ENCODE peak calls at places on chromosomes 3 and 15, in ten cellular contexts. One of them, this sample, is unnamed.

GRCh38 chr15:60894347-60894746 is 334.8 kb downstream of the RORA start:
- DNase-seq in Peyer's patch: no peak
- DNase-seq in Kasumi-1: no peak
- DNase-seq in GM10248: no peak
- DNase-seq in endothelial cell of umbilical vein: no peak
- DNase-seq in stimulated activated CD8-positive, alpha-beta memory T cell treated with anti-CD3 and anti-CD28 coated beads, Interleukin-7, amount 100 ng/mL, for 1 hour: no peak
- DNase-seq in B cell: no peak
- DNase-seq in left cardiac atrium: no peak
- DNase-seq in prostate gland: no peak
- DNase-seq in fibroblast of lung: no peak
- DNase-seq in this sample: no peak

GRCh38 chr15:74300057-74300620 is 64.0 kb downstream of the CCDC33 start:
- DNase-seq in Peyer's patch: no peak
- DNase-seq in Kasumi-1: no peak
- DNase-seq in GM10248: no peak
- DNase-seq in endothelial cell of umbilical vein: no peak
- DNase-seq in stimulated activated CD8-positive, alpha-beta memory T cell treated with anti-CD3 and anti-CD28 coated beads, Interleukin-7, amount 100 ng/mL, for 1 hour: no peak
- DNase-seq in B cell: no peak
- DNase-seq in left cardiac atrium: no peak
- DNase-seq in prostate gland: no peak
- DNase-seq in fibroblast of lung: no peak
- DNase-seq in this sample: no peak

GRCh38 chr3:43379343-43379742 is 93.0 kb downstream of the SNRK start:
- DNase-seq in Peyer's patch: no peak
- DNase-seq in Kasumi-1: no peak
- DNase-seq in GM10248: no peak
- DNase-seq in endothelial cell of umbilical vein: no peak
- DNase-seq in stimulated activated CD8-positive, alpha-beta memory T cell treated with anti-CD3 and anti-CD28 coated beads, Interleukin-7, amount 100 ng/mL, for 1 hour: no peak
- DNase-seq in B cell: no peak
- DNase-seq in left cardiac atrium: no peak
- DNase-seq in prostate gland: no peak
- DNase-seq in fibroblast of lung: peak; percentile 82
- DNase-seq in this sample: no peak

GRCh38 chr3:12946661-12947316 is 105.4 kb upstream of the RPL32 start:
- DNase-seq in Peyer's patch: no peak
- DNase-seq in Kasumi-1: no peak
- DNase-seq in GM10248: no peak
- DNase-seq in endothelial cell of umbilical vein: no peak
- DNase-seq in stimulated activated CD8-positive, alpha-beta memory T cell treated with anti-CD3 and anti-CD28 coated beads, Interleukin-7, amount 100 ng/mL, for 1 hour: no peak
- DNase-seq in B cell: no peak
- DNase-seq in left cardiac atrium: no peak
- DNase-seq in prostate gland: no peak
- DNase-seq in fibroblast of lung: no peak
- DNase-seq in this sample: no peak

GRCh38 chr3:189394599-189395121 is 222.9 kb downstream of the TPRG1 start:
- DNase-seq in Peyer's patch: no peak
- DNase-seq in Kasumi-1: no peak
- DNase-seq in GM10248: peak; percentile 30
- DNase-seq in endothelial cell of umbilical vein: no peak
- DNase-seq in stimulated activated CD8-positive, alpha-beta memory T cell treated with anti-CD3 and anti-CD28 coated beads, Interleukin-7, amount 100 ng/mL, for 1 hour: no peak
- DNase-seq in B cell: no peak
- DNase-seq in left cardiac atrium: no peak
- DNase-seq in prostate gland: no peak
- DNase-seq in fibroblast of lung: no peak
- DNase-seq in this sample: no peak

GRCh38 chr3:160016972-160017371 is 28.3 kb downstream of the IL12A start:
- DNase-seq in Peyer's patch: no peak
- DNase-seq in Kasumi-1: no peak
- DNase-seq in GM10248: no peak
- DNase-seq in endothelial cell of umbilical vein: no peak
- DNase-seq in stimulated activated CD8-positive, alpha-beta memory T cell treated with anti-CD3 and anti-CD28 coated beads, Interleukin-7, amount 100 ng/mL, for 1 hour: no peak
- DNase-seq in B cell: no peak
- DNase-seq in left cardiac atrium: no peak
- DNase-seq in prostate gland: no peak
- DNase-seq in fibroblast of lung: peak; percentile 94
- DNase-seq in this sample: no peak

GRCh38 chr15:87781959-87782625 is 474.4 kb downstream of the NTRK3 start:
- DNase-seq in Peyer's patch: no peak
- DNase-seq in Kasumi-1: no peak
- DNase-seq in GM10248: no peak
- DNase-seq in endothelial cell of umbilical vein: no peak
- DNase-seq in stimulated activated CD8-positive, alpha-beta memory T cell treated with anti-CD3 and anti-CD28 coated beads, Interleukin-7, amount 100 ng/mL, for 1 hour: no peak
- DNase-seq in B cell: no peak
- DNase-seq in left cardiac atrium: no peak
- DNase-seq in prostate gland: no peak
- DNase-seq in fibroblast of lung: no peak
- DNase-seq in this sample: no peak

GRCh38 chr3:39809995-39810595 is 686 bp downstream of the MYRIP start:
- DNase-seq in Peyer's patch: no peak
- DNase-seq in Kasumi-1: no peak
- DNase-seq in GM10248: peak; percentile 17
- DNase-seq in endothelial cell of umbilical vein: peak; percentile 43
- DNase-seq in stimulated activated CD8-positive, alpha-beta memory T cell treated with anti-CD3 and anti-CD28 coated beads, Interleukin-7, amount 100 ng/mL, for 1 hour: no peak
- DNase-seq in B cell: no peak
- DNase-seq in left cardiac atrium: peak; percentile 18
- DNase-seq in prostate gland: no peak
- DNase-seq in fibroblast of lung: no peak
- DNase-seq in this sample: peak; percentile 22

GRCh38 chr15:66165856-66166255 is 87.7 kb downstream of the MEGF11 start:
- DNase-seq in Peyer's patch: no peak
- DNase-seq in Kasumi-1: no peak
- DNase-seq in GM10248: no peak
- DNase-seq in endothelial cell of umbilical vein: no peak
- DNase-seq in stimulated activated CD8-positive, alpha-beta memory T cell treated with anti-CD3 and anti-CD28 coated beads, Interleukin-7, amount 100 ng/mL, for 1 hour: no peak
- DNase-seq in B cell: no peak
- DNase-seq in left cardiac atrium: no peak
- DNase-seq in prostate gland: no peak
- DNase-seq in fibroblast of lung: no peak
- DNase-seq in this sample: no peak

GRCh38 chr3:49924683-49925082 is 4.9 kb downstream of the MON1A start:
- DNase-seq in Peyer's patch: no peak
- DNase-seq in Kasumi-1: no peak
- DNase-seq in GM10248: no peak
- DNase-seq in endothelial cell of umbilical vein: peak; percentile 23
- DNase-seq in stimulated activated CD8-positive, alpha-beta memory T cell treated with anti-CD3 and anti-CD28 coated beads, Interleukin-7, amount 100 ng/mL, for 1 hour: no peak
- DNase-seq in B cell: no peak
- DNase-seq in left cardiac atrium: no peak
- DNase-seq in prostate gland: no peak
- DNase-seq in fibroblast of lung: peak; percentile 85
- DNase-seq in this sample: no peak

GRCh38 chr3:64188810-64189560 is 36.3 kb downstream of the PRICKLE2 start:
- DNase-seq in Peyer's patch: no peak
- DNase-seq in Kasumi-1: no peak
- DNase-seq in GM10248: no peak
- DNase-seq in endothelial cell of umbilical vein: peak; percentile 98
- DNase-seq in stimulated activated CD8-positive, alpha-beta memory T cell treated with anti-CD3 and anti-CD28 coated beads, Interleukin-7, amount 100 ng/mL, for 1 hour: no peak
- DNase-seq in B cell: no peak
- DNase-seq in left cardiac atrium: peak; percentile 50
- DNase-seq in prostate gland: peak; percentile 25
- DNase-seq in fibroblast of lung: peak; percentile 90
- DNase-seq in this sample: peak; percentile 43

GRCh38 chr3:185729335-185729715 is 95.5 kb downstream of the IGF2BP2 start:
- DNase-seq in Peyer's patch: no peak
- DNase-seq in Kasumi-1: no peak
- DNase-seq in GM10248: no peak
- DNase-seq in endothelial cell of umbilical vein: peak; percentile 91
- DNase-seq in stimulated activated CD8-positive, alpha-beta memory T cell treated with anti-CD3 and anti-CD28 coated beads, Interleukin-7, amount 100 ng/mL, for 1 hour: no peak
- DNase-seq in B cell: no peak
- DNase-seq in left cardiac atrium: no peak
- DNase-seq in prostate gland: no peak
- DNase-seq in fibroblast of lung: peak; percentile 85
- DNase-seq in this sample: no peak

GRCh38 chr15:67064607-67065530 is 533 bp upstream of the SMAD3 start:
- DNase-seq in Peyer's patch: peak; percentile 86
- DNase-seq in Kasumi-1: no peak
- DNase-seq in GM10248: peak; percentile 63
- DNase-seq in endothelial cell of umbilical vein: peak; percentile 9
- DNase-seq in stimulated activated CD8-positive, alpha-beta memory T cell treated with anti-CD3 and anti-CD28 coated beads, Interleukin-7, amount 100 ng/mL, for 1 hour: no peak
- DNase-seq in B cell: peak; percentile 63
- DNase-seq in left cardiac atrium: no peak
- DNase-seq in prostate gland: peak; percentile 34
- DNase-seq in fibroblast of lung: no peak
- DNase-seq in this sample: no peak

GRCh38 chr3:103056552-103056951 is 621.7 kb downstream of the ZPLD1 start:
- DNase-seq in Peyer's patch: no peak
- DNase-seq in Kasumi-1: peak; percentile 11
- DNase-seq in GM10248: no peak
- DNase-seq in endothelial cell of umbilical vein: no peak
- DNase-seq in stimulated activated CD8-positive, alpha-beta memory T cell treated with anti-CD3 and anti-CD28 coated beads, Interleukin-7, amount 100 ng/mL, for 1 hour: no peak
- DNase-seq in B cell: no peak
- DNase-seq in left cardiac atrium: no peak
- DNase-seq in prostate gland: no peak
- DNase-seq in fibroblast of lung: no peak
- DNase-seq in this sample: no peak

GRCh38 chr3:124772081-124772831 is 42.0 kb downstream of the UMPS start:
- DNase-seq in Peyer's patch: no peak
- DNase-seq in Kasumi-1: no peak
- DNase-seq in GM10248: no peak
- DNase-seq in endothelial cell of umbilical vein: peak; percentile 100
- DNase-seq in stimulated activated CD8-positive, alpha-beta memory T cell treated with anti-CD3 and anti-CD28 coated beads, Interleukin-7, amount 100 ng/mL, for 1 hour: no peak
- DNase-seq in B cell: no peak
- DNase-seq in left cardiac atrium: peak; percentile 73
- DNase-seq in prostate gland: no peak
- DNase-seq in fibroblast of lung: peak; percentile 68
- DNase-seq in this sample: no peak

GRCh38 chr3:112358311-112358780 is 25.4 kb downstream of the CD200 start:
- DNase-seq in Peyer's patch: no peak
- DNase-seq in Kasumi-1: no peak
- DNase-seq in GM10248: no peak
- DNase-seq in endothelial cell of umbilical vein: peak; percentile 39
- DNase-seq in stimulated activated CD8-positive, alpha-beta memory T cell treated with anti-CD3 and anti-CD28 coated beads, Interleukin-7, amount 100 ng/mL, for 1 hour: no peak
- DNase-seq in B cell: no peak
- DNase-seq in left cardiac atrium: no peak
- DNase-seq in prostate gland: no peak
- DNase-seq in fibroblast of lung: no peak
- DNase-seq in this sample: no peak

GRCh38 chr3:156674911-156675743 is 737 bp downstream of the TIPARP start:
- DNase-seq in Peyer's patch: peak; percentile 79
- DNase-seq in Kasumi-1: peak; percentile 52
- DNase-seq in GM10248: peak; percentile 28
- DNase-seq in endothelial cell of umbilical vein: peak; percentile 59
- DNase-seq in stimulated activated CD8-positive, alpha-beta memory T cell treated with anti-CD3 and anti-CD28 coated beads, Interleukin-7, amount 100 ng/mL, for 1 hour: no peak
- DNase-seq in B cell: no peak
- DNase-seq in left cardiac atrium: peak; percentile 85
- DNase-seq in prostate gland: peak; percentile 56
- DNase-seq in fibroblast of lung: peak; percentile 56
- DNase-seq in this sample: peak; percentile 71

GRCh38 chr3:27722957-27723802 is 1.1 kb upstream of the EOMES start:
- DNase-seq in Peyer's patch: no peak
- DNase-seq in Kasumi-1: no peak
- DNase-seq in GM10248: no peak
- DNase-seq in endothelial cell of umbilical vein: peak; percentile 24
- DNase-seq in stimulated activated CD8-positive, alpha-beta memory T cell treated with anti-CD3 and anti-CD28 coated beads, Interleukin-7, amount 100 ng/mL, for 1 hour: no peak
- DNase-seq in B cell: no peak
- DNase-seq in left cardiac atrium: no peak
- DNase-seq in prostate gland: no peak
- DNase-seq in fibroblast of lung: no peak
- DNase-seq in this sample: no peak

This sample was measured in ovary.